ENCODE peak calls at places on chromosome 20, in six cellular contexts. T is K562, X is GM12878, B is H1, V is SK-N-MC, A is GM23338. I is an unnamed sample.

GRCh38 chr20:38818113-38819065 is 12.9 kb downstream of the PPP1R16B start:
- DNase-seq in V (no peak), T (no peak), B (no peak), X (no peak), A (peak), I (no peak)

GRCh38 chr20:63782521-63782971 is 43.0 kb downstream of the SLC2A4RG start:
- DNase-seq in T (no peak), V (no peak), A (no peak), B (no peak), X (no peak), I (no peak)

GRCh38 chr20:34624628-34625027 is 52.3 kb downstream of the PIGU start:
- DNase-seq in T (no peak), V (no peak), X (no peak), B (no peak), A (no peak), I (no peak)

GRCh38 chr20:53330744-53331143 is 262.9 kb downstream of the ZNF217 start:
- DNase-seq in B (no peak), T (peak), V (no peak), X (no peak), A (no peak), I (no peak)

GRCh38 chr20:50794181-50794845 is 548 bp upstream of the BCAS4 start:
- DNase-seq in B (no peak), T (no peak), X (no peak), A (peak), V (no peak), I (no peak)

GRCh38 chr20:43653966-43654365 is 12.9 kb upstream of the MYBL2 start:
- DNase-seq in V (no peak), X (no peak), B (no peak), T (no peak), A (no peak), I (no peak)

GRCh38 chr20:32037929-32038328 is 14.1 kb upstream of the HCK start:
- DNase-seq in X (no peak), T (no peak), A (no peak), V (no peak), B (no peak), I (no peak)

GRCh38 chr20:32439132-32439829 is 81.2 kb downstream of the ASXL1 start:
- DNase-seq in B (no peak), V (no peak), T (peak), A (no peak), X (no peak), I (no peak)

GRCh38 chr20:40938020-40938419 is 90.6 kb upstream of the TOP1 start:
- DNase-seq in X (no peak), V (no peak), T (peak), B (no peak), A (peak), I (no peak)

GRCh38 chr20:19967441-19967840 is 49.7 kb upstream of the NAA20 start:
- DNase-seq in X (no peak), A (no peak), T (no peak), V (no peak), B (no peak), I (no peak)

GRCh38 chr20:39381598-39381997 is 419.5 kb downstream of the DHX35 start:
- DNase-seq in A (peak), V (peak), B (no peak), X (no peak), T (no peak), I (no peak)

GRCh38 chr20:59945731-59946130 is 5.5 kb downstream of the FAM217B start:
- DNase-seq in A (peak), B (no peak), V (no peak), T (no peak), X (no peak), I (no peak)

GRCh38 chr20:36629719-36630340 is 16.2 kb downstream of the SLA2 start:
- DNase-seq in V (no peak), A (no peak), X (no peak), T (no peak), B (no peak), I (no peak)

GRCh38 chr20:38023181-38024085 is 9.8 kb downstream of the TTI1 start:
- DNase-seq in B (no peak), A (no peak), V (no peak), T (no peak), X (no peak), I (no peak)

GRCh38 chr20:51136326-51136725 is 113.4 kb upstream of the KCNG1 start:
- DNase-seq in T (no peak), X (no peak), V (no peak), B (no peak), A (no peak), I (no peak)

GRCh38 chr20:47319517-47320252 is 36.8 kb downstream of the ZMYND8 start:
- DNase-seq in X (no peak), A (peak), V (no peak), T (peak), B (peak), I (peak)

GRCh38 chr20:17859002-17859615 is 109.5 kb downstream of the SNX5 start:
- DNase-seq in X (peak), T (no peak), A (no peak), B (no peak), V (no peak), I (no peak)

GRCh38 chr20:3788685-3789155 is 2.2 kb upstream of the CENPB start:
- DNase-seq in B (no peak), V (no peak), A (no peak), X (no peak), T (no peak), I (no peak)

GRCh38 chr20:38473353-38473795 is 731 bp downstream of the RALGAPB start:
- DNase-seq in X (no peak), B (no peak), T (peak), V (no peak), A (no peak), I (no peak)

GRCh38 chr20:24695529-24696225 is 226.2 kb downstream of the SYNDIG1 start:
- DNase-seq in V (no peak), A (no peak), X (no peak), T (no peak), B (no peak), I (no peak)

GRCh38 chr20:37775200-37775599 is 81.4 kb downstream of the CTNNBL1 start:
- DNase-seq in B (no peak), T (no peak), A (no peak), V (no peak), X (no peak), I (no peak)

GRCh38 chr20:45275327-45275726 is 21.0 kb upstream of the SLPI start:
- DNase-seq in B (no peak), T (no peak), V (no peak), A (no peak), X (no peak), I (no peak)

GRCh38 chr20:20231528-20232298 is 136.2 kb upstream of the INSM1 start:
- DNase-seq in A (no peak), T (no peak), B (no peak), V (no peak), X (no peak), I (no peak)

GRCh38 chr20:56925696-56926101 is 296.6 kb downstream of the TFAP2C start:
- DNase-seq in A (no peak), V (no peak), T (no peak), B (no peak), X (no peak), I (no peak)
- TF ChIP-seq EZH2 in A (peak), V (peak), T (no peak), B (peak), X (no peak), I (no peak)

DNA sequence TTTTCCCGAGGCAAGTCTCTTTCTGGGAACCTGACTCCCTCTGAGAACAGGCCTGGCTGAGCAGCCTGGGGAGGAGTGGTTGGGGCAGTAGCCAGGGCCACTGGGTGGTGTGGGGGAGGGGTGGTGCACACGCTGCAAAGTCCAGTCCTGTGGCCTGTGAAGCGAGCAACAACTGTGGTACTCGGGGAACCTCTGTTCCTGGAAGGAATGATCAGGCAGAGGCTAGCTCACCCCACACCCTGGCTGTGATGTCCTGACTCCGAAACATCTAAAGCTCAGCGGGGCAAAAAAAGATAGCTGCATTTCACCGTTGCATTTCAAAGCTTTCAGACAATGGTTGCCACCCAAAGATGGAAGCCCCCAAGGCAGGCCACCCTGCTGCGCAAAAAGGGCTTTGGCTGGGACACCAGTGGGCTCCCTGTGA is 25.5 kb downstream of the PCK1 start:
- DNase-seq in X (no peak), T (peak), B (no peak), A (no peak), V (no peak), I (no peak)
- TF ChIP-seq POLR2AphosphoS5 in X (no peak), T (no peak), B (no peak), A (no peak), V (no peak), I (no peak)

GRCh38 chr20:57266251-57267157 is at the start of gene BMP7:
- DNase-seq in V (no peak), X (no peak), A (peak), T (no peak), B (no peak), I (no peak)
- TF ChIP-seq EZH2 in V (no peak), X (no peak), A (peak), T (no peak), B (no peak), I (no peak)

GRCh38 chr20:768426-768978 is at the start of gene SLC52A3:
- DNase-seq in X (no peak), B (peak), T (peak), A (peak), V (no peak), I (peak)
- TF ChIP-seq POLR2AphosphoS5 in X (no peak), B (no peak), T (no peak), A (no peak), V (no peak), I (peak)

DNA sequence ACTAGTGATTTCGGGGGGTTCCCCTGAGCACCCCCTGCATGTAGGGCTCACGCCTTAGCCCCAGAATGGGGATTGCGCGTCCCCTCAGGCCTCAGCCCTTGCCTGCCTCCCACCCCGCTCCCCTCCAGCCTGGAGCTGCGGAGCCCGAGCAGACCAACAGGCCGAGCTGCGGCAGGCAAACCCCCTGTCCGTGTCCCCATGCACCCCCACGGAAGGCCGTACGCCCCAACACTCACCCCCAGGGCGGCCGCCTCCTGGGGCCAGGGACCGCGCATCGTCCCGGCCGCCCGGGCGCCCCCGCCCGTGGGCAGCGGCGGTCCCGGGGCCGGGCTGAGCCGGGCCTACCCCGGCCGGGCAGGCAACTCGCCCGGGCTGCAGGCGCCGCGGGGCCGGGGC is 1.2 kb upstream of the KCNB1 start:
- DNase-seq in T (no peak), B (no peak), X (no peak), V (no peak), A (peak), I (no peak)
- TF ChIP-seq EZH2 in T (no peak), B (no peak), X (no peak), V (no peak), A (no peak), I (no peak)

DNA sequence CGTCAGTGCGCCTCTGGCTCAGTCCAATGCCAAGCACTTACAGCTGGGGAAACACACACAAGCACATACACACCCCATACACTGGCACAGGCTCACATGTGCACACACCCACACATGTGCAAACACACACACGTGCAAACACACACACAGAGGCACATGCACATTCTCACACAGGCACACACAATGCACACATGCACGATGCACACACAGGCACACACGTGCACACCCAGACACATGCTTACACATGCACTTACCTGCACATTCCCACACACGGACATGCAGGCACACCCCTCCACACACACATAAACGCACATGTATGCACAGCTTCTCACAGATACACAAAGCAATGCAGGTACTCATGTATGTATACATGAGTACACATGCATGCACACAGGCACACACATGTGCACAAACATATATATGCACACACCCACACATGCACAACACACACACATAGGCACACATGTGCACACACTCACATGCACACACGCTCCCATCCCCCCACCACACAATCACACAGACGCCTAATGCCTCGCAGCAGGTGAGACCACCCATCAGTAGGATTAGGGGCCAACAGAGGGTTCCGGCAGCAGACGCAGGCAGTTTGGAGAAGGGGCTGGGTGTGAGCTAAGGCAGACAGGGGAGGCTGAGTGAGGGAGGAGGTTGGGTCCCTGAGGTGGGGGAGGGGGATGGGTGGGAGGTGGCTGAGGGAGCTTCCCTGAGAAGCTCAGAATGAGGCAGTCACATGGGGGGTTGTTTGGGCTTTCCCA is 71.2 kb upstream of the SLCO4A1 start:
- DNase-seq in A (no peak), B (no peak), T (no peak), V (no peak), X (no peak), I (no peak)
- TF ChIP-seq POLR2AphosphoS5 in A (no peak), B (no peak), T (no peak), V (no peak), X (no peak), I (no peak)

DNA sequence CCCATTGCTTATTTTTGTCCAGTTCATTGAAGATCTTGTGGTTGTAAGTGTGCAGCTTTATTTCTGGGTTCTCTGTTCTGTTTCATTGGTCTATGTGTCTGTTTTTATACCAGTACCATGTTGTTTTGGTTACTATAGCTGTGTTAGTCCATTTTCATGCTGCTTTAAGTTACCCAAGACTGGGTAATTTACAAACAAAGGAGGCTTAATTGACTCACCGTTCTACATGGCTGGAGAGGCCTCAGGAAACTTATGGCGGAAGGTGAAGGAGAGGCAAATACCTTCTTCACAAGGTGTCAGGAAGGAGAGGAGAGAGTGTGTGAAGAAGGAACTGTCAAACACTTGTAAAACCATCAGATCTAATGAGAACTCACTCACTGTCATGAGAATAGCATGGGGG is 29.9 kb upstream of the FERMT1 start:
- DNase-seq in A (no peak), T (no peak), V (no peak), X (no peak), B (no peak), I (no peak)
- TF ChIP-seq EZH2 in A (no peak), T (no peak), V (no peak), X (no peak), B (no peak), I (no peak)

DNA sequence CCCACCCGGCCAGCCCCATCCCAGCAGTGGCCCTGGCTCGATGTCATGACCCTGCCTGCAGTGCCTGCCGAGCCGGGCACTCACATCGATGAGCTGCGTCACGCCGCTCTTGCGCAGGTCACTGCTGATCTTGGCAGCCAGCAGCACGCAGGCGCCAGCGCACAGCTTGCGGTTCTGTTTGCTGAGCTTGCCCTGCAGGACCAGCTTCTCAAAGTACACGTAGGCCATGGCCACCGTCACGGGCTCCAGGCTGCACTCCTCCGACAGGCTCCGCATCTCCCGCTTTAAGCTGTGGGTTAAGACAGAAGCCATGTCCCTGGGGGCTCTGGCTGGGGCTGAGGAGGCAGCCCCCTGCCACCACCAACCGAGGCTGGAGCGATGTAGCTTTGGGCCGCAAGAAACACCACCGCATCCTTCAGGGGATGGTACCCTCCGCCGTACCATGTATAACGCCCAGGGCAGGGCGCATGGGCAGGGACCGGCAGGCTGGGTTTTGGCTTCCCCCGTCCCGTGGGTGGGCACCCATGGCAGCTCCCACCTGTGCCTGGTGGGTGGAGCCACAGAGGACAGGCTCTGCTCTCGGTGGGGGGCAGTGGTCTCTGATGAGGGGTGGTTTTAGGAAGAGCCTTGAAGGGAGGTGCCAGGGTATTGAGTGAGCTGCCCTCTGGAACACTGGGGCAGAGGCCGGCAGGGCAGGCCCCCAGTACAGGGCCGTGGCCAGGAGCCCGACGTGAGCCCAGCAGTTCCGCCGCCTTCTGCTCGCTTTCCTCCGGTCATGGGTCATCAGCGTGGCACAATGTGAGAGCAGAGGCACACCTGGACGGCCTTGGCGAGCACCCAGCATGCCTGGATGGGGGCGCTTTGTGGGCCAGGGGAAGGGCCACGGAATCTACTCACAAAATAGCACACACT is 4.5 kb downstream of the RPS21 start:
- DNase-seq in T (no peak), A (no peak), X (no peak), V (no peak), B (no peak), I (no peak)
- TF ChIP-seq POLR2AphosphoS5 in T (no peak), A (no peak), X (no peak), V (no peak), B (no peak), I (no peak)

DNA sequence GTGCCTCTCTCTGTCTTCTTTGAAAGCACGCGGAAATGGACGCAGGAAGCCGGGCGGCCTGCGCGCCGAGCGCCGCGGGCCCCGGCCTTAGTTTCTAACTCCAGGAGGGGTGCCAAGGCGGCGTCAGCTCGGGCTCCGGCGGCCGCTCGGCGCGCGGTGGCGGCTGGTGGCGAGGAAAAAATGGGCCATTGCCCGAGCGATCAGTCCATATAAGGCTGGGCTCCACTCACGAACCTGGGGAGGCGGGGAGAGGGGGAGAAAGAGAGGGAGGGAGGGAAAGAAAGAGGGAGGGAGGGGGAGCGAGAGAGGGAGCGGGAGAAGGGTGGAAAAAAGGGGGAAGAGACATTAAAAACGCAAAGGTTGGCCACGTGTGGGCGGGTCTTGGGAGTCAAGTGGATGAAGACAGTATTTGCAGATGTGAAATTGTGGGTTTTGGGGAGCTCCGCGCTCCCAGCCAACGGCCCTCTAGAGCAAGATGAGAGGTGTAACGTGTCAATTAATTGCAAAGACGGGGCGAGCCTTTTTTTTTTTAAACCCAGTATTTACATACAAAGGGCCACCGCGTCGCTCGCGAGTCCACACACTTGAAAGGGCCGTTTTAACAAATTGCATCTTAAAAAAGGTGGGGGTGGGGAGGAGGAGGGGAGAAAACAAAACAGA is at the start of gene NKX2-2:
- DNase-seq in A (peak), X (no peak), V (no peak), T (no peak), B (no peak), I (no peak)
- TF ChIP-seq EZH2 in A (peak), X (no peak), V (no peak), T (no peak), B (no peak), I (no peak)